ENCODE peak calls at places on chromosomes 3 and 15, in ten cellular contexts. Q is IMR-90; X is activated CD4-positive, alpha-beta T cell treated with anti-CD3 and anti-CD28 coated beads, Interleukin-2, amount 50 U/mL, for 1 hour; R is EL; S is amniotic epithelial cell; Z is kidney glomerular epithelial cell; K is adrenal gland; B is mesothelial cell of epicardium; N is cerebellar nuclear complex; Y is mesenteric fat pad. P is an unnamed sample.

GRCh38 chr3:124033360-124034015 is 41.6 kb upstream of the ROPN1 start:
- DNase-seq in S (no peak), K (peak), R (no peak), B (no peak), X (no peak), N (no peak), Y (no peak), Z (no peak), Q (no peak), P (no peak)

GRCh38 chr3:33187368-33187634 is 31.3 kb downstream of the SUSD5 start:
- DNase-seq in R (no peak), Q (peak), Z (no peak), S (no peak), X (no peak), B (no peak), K (no peak), N (no peak), Y (no peak), P (no peak)

GRCh38 chr3:36298188-36298587 is 82.1 kb upstream of the STAC start:
- DNase-seq in R (no peak), Y (no peak), N (no peak), B (no peak), Z (no peak), Q (no peak), K (no peak), X (no peak), S (no peak), P (no peak)

GRCh38 chr3:137972401-137972800 is 37.6 kb upstream of the CLDN18 start:
- DNase-seq in Y (no peak), K (no peak), B (no peak), N (no peak), X (no peak), R (no peak), Z (no peak), S (no peak), Q (no peak), P (no peak)

GRCh38 chr15:78996876-78997275 is 52.0 kb upstream of the CTSH start:
- DNase-seq in S (peak), X (no peak), Y (no peak), B (no peak), K (peak), R (peak), Z (peak), Q (no peak), N (no peak), P (no peak)

GRCh38 chr3:108021131-108021530 is 69.7 kb downstream of the CD47 start:
- DNase-seq in K (no peak), N (no peak), Y (no peak), R (no peak), B (no peak), X (no peak), Q (no peak), Z (no peak), S (no peak), P (no peak)

GRCh38 chr3:13497386-13497785 is 17.3 kb downstream of the HDAC11 start:
- DNase-seq in Q (no peak), Z (no peak), S (no peak), Y (no peak), X (no peak), R (peak), K (no peak), B (no peak), N (no peak), P (no peak)

GRCh38 chr3:50605901-50606326 is 5.7 kb downstream of the CISH start:
- DNase-seq in Z (peak), K (no peak), Y (no peak), X (no peak), S (no peak), R (no peak), B (no peak), Q (no peak), N (no peak), P (no peak)

GRCh38 chr15:23447107-23447500 is at the start of gene GOLGA6L2:
- DNase-seq in N (no peak), R (no peak), B (no peak), S (no peak), K (peak), Q (no peak), Z (no peak), X (no peak), Y (no peak), P (peak)

GRCh38 chr3:113165841-113166240 is 45.5 kb upstream of the BOC start:
- DNase-seq in R (no peak), X (no peak), Q (no peak), S (no peak), Y (no peak), K (no peak), N (no peak), Z (no peak), B (no peak), P (no peak)

GRCh38 chr3:144763878-144764454 is 792.3 kb downstream of the DIPK2A start:
- DNase-seq in Z (no peak), X (no peak), K (no peak), Q (no peak), S (no peak), R (no peak), B (no peak), N (no peak), Y (no peak), P (no peak)

GRCh38 chr3:33312361-33312760 is 35.1 kb downstream of the FBXL2 start:
- DNase-seq in B (no peak), K (peak), Q (peak), N (no peak), S (peak), R (no peak), X (no peak), Y (no peak), Z (no peak), P (no peak)

GRCh38 chr15:74978503-74978902 is 16.9 kb upstream of the SCAMP5 start:
- DNase-seq in N (no peak), Q (peak), Y (no peak), B (no peak), R (no peak), Z (peak), S (peak), X (peak), K (peak), P (no peak)

GRCh38 chr15:28913171-28913765 is 27.5 kb downstream of the APBA2 start:
- DNase-seq in Y (no peak), S (no peak), X (no peak), N (no peak), Z (no peak), B (no peak), K (peak), R (no peak), Q (peak), P (no peak)

GRCh38 chr3:124768812-124769211 is 38.6 kb downstream of the UMPS start:
- DNase-seq in R (peak), Q (no peak), K (no peak), Y (no peak), Z (no peak), B (no peak), N (no peak), S (no peak), X (no peak), P (peak)

GRCh38 chr3:18580268-18580667 is 155.1 kb upstream of the SATB1 start:
- DNase-seq in Q (no peak), X (no peak), Z (no peak), N (no peak), B (no peak), R (no peak), K (no peak), Y (no peak), S (no peak), P (no peak)

GRCh38 chr3:25587526-25587925 is 77.2 kb downstream of the TOP2B start:
- DNase-seq in R (no peak), N (no peak), Y (no peak), Z (no peak), Q (no peak), B (no peak), X (no peak), S (peak), K (no peak), P (no peak)

GRCh38 chr15:28017423-28017924 is 81.6 kb downstream of the OCA2 start:
- DNase-seq in Q (no peak), K (no peak), R (no peak), B (no peak), N (no peak), X (no peak), Y (peak), S (no peak), Z (peak), P (no peak)

GRCh38 chr3:55341502-55342031 is 145.5 kb downstream of the WNT5A start:
- DNase-seq in S (no peak), Z (peak), Q (peak), X (no peak), B (no peak), N (no peak), K (no peak), R (peak), Y (no peak), P (no peak)

GRCh38 chr3:4703054-4703480 is 209.9 kb downstream of the ITPR1 start:
- DNase-seq in Q (peak), R (no peak), Z (no peak), K (peak), X (no peak), Y (no peak), B (no peak), S (peak), N (no peak), P (no peak)